ENCODE peak calls at places on chromosome X, in four cellular contexts. B, Y, E and J are unnamed samples.

GRCh38 chrX:53684415-53685192 is 1.9 kb downstream of the HUWE1 start:
- DNase-seq in B (no peak), Y (no peak), E (no peak), J (no peak)

GRCh38 chrX:134377537-134377936 is 82.4 kb upstream of the HPRT1 start:
- DNase-seq in B (no peak), Y (no peak), E (peak), J (no peak)

GRCh38 chrX:103253608-103254007 is 1.3 kb downstream of the TCEAL8 start:
- DNase-seq in B (peak), Y (no peak), E (no peak), J (no peak)

GRCh38 chrX:15425024-15425423 is 40.8 kb upstream of the VEGFD start:
- DNase-seq in B (no peak), Y (no peak), E (no peak), J (no peak)

GRCh38 chrX:20066968-20067708 is 49.6 kb downstream of the MAP7D2 start:
- DNase-seq in B (no peak), Y (no peak), E (no peak), J (no peak)

GRCh38 chrX:48833531-48834138 is 1.8 kb downstream of the PCSK1N start:
- DNase-seq in B (no peak), Y (no peak), E (no peak), J (no peak)

GRCh38 chrX:55088795-55089489 is at the start of gene PAGE2:
- DNase-seq in B (no peak), Y (no peak), E (no peak), J (no peak)

GRCh38 chrX:24149346-24150050 is at the start of gene ZFX:
- DNase-seq in B (peak), Y (peak), E (peak), J (peak)

GRCh38 chrX:13212191-13212651 is 107.6 kb downstream of the ATXN3L start:
- DNase-seq in B (no peak), Y (peak), E (no peak), J (no peak)

GRCh38 chrX:63889001-63889400 is 104.0 kb upstream of the ARHGEF9 start:
- DNase-seq in B (no peak), Y (no peak), E (no peak), J (no peak)

GRCh38 chrX:106802388-106803275 is at the start of gene TBC1D8B:
- DNase-seq in B (peak), Y (peak), E (peak), J (peak)

GRCh38 chrX:37470711-37471110 is 100.8 kb upstream of the LANCL3 start:
- DNase-seq in B (no peak), Y (no peak), E (no peak), J (no peak)

GRCh38 chrX:1554469-1555210 is 17.7 kb upstream of the P2RY8 start:
- DNase-seq in B (no peak), Y (no peak), E (no peak), J (no peak)

GRCh38 chrX:12139934-12140611 is 1.8 kb downstream of the FRMPD4 start:
- DNase-seq in B (no peak), Y (no peak), E (no peak), J (no peak)

GRCh38 chrX:38985375-38985774 is 184.1 kb downstream of the MID1IP1 start:
- DNase-seq in B (no peak), Y (no peak), E (no peak), J (no peak)

GRCh38 chrX:40778861-40779575 is 43.7 kb upstream of the MED14 start:
- DNase-seq in B (no peak), Y (no peak), E (no peak), J (no peak)

GRCh38 chrX:40773188-40773587 is 37.8 kb upstream of the MED14 start:
- DNase-seq in B (no peak), Y (no peak), E (no peak), J (no peak)

GRCh38 chrX:40772290-40772689 is 36.9 kb upstream of the MED14 start:
- DNase-seq in B (no peak), Y (no peak), E (no peak), J (no peak)

DNA sequence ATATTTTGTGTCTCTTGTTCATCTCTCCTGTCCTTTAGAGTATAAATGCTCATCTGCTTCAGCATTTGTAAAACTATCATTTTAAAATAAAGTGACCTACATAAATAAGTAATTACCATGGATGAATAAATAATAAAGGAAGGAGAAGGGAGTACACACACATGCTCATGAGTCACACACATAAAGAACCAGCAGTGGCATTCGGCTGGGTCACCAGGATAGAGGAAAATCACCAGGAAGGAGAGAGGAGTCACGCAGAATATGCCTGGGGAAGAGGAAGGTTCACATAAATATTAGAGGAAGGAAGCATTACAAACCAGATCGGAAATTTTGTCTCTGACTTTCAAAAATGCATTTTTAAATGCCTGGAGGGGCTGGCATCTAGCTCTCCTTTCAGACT is 38.5 kb upstream of the MED14 start:
- DNase-seq in B (no peak), Y (no peak), E (peak), J (no peak)
- H3K27ac ChIP-seq in B (no peak), Y (no peak), E (no peak), J (no peak)

GRCh38 chrX:69093960-69094935 is 71.0 kb downstream of the PJA1 start:
- DNase-seq in B (no peak), Y (no peak), E (peak), J (no peak)

GRCh38 chrX:69088171-69088938 is 76.9 kb downstream of the PJA1 start:
- DNase-seq in B (no peak), Y (no peak), E (no peak), J (no peak)

GRCh38 chrX:69085151-69085550 is 80.1 kb downstream of the PJA1 start:
- DNase-seq in B (no peak), Y (no peak), E (no peak), J (no peak)

GRCh38 chrX:69085826-69086225 is 79.4 kb downstream of the PJA1 start:
- DNase-seq in B (no peak), Y (no peak), E (no peak), J (no peak)

GRCh38 chrX:69090022-69090421 is 75.2 kb downstream of the PJA1 start:
- DNase-seq in B (no peak), Y (no peak), E (no peak), J (no peak)
- H3K27ac ChIP-seq in B (no peak), Y (no peak), E (no peak), J (no peak)

DNA sequence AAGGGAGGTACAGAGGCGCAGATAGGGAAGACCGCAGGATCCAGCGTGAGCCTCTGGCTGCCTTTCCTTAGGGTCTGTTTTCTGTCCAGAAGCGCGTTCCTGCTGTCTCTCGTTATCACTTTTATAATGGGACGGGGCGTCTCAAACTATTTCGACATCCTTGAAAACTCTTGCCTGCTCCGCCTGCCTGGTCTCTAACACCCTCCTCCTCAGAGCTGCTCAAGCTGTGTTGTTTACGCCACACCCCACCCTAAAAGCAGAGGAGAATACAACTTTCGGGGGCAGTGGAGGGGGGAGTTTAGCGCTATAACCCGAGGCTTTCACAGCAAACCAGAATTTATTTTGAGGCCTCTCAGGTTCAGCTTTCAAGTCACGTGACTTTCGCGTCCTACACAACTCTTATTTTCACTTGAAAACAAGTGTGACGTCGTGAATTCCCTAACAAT is 646 bp upstream of the FAM3A start:
- DNase-seq in B (no peak), Y (no peak), E (peak), J (no peak)
- H3K27ac ChIP-seq in B (peak), Y (peak), E (peak), J (no peak)

GRCh38 chrX:31603411-31604120 is 531.7 kb upstream of the FTHL17 start:
- DNase-seq in B (no peak), Y (no peak), E (no peak), J (no peak)

GRCh38 chrX:31604629-31605221 is 532.9 kb upstream of the FTHL17 start:
- DNase-seq in B (no peak), Y (no peak), E (no peak), J (no peak)

GRCh38 chrX:31608651-31609050 is 536.8 kb upstream of the FTHL17 start:
- DNase-seq in B (no peak), Y (no peak), E (no peak), J (no peak)

GRCh38 chrX:31606796-31607195 is 535.0 kb upstream of the FTHL17 start:
- DNase-seq in B (no peak), Y (no peak), E (no peak), J (no peak)

DNA sequence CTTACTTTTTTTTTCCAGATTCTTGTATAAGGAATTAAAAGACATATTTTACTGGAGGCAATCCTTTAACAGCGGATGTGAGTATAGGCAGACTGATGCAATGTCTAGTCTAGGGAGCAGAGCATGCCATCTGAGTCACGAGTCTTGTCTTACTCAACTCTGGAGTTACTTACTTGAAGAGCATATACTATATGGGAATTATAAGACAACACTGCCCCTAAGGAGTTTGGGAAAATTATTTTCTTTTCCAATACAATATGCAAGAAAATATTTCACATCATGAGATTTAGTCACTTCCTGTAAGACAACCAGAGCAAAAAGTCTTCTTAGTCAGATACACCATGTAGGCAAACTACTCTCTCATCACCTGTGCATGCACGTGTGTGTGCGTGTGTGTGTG is 537.3 kb upstream of the FTHL17 start:
- DNase-seq in B (no peak), Y (no peak), E (no peak), J (no peak)
- H3K27ac ChIP-seq in B (no peak), Y (no peak), E (no peak), J (no peak)

DNA sequence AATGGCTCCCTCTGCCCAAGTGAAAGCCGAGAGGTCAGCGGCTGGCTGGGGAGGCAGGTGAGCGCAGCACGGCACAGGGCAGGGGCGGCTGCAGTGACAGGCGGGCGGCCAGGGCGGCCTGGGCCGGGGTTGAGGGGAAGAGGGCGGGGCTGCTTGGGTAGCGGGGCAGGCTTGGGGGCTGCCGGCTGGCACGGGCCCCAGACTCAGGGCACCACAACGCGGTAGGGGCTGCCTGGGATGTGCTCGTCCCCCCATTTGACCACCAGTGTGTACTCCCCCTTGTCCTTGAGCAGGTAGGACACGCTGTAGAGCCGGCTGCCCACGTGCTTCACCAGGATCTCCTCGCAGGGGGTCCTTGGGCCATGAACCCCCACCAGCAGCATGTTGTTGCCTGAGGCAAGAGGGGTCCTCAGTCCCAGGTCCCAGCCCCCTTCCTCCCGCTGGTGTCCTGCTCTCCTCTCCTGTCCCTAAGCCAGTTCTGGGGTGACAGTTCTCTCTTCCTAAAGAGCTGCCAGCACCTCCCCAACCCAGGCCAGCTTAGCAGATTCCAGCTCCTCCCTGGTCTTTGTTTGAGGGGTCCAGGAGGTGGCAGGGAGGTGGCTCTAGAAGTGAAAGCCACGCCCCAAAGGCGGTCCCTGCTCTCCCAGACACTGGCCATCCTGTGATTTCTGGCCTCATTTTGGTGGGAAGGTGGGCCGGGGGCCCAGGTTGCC is 25.6 kb downstream of the FLNA start:
- DNase-seq in B (no peak), Y (no peak), E (no peak), J (no peak)
- H3K27ac ChIP-seq in B (no peak), Y (peak), E (no peak), J (no peak)

DNA sequence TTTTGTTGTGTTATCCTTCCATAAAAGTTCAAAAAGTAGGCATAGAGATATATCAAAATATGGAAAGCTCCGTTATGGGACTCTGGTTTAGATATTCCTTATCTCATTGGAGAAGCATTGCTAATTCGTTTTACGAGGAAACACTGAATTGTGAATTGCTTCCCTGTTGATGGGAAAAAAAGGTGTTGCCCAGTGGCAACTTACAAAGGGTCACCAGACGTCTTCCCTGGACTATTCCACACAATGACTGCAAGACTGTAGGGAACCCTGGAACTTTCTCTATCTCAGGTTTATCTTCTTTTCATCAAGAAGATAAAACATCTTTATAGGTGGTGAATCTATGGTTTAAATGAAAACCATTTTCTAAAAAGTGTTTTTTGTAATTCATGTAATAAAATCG is 137.7 kb downstream of the MID1 start:
- DNase-seq in B (no peak), Y (no peak), E (no peak), J (no peak)
- H3K27ac ChIP-seq in B (peak), Y (peak), E (peak), J (no peak)

GRCh38 chrX:96906741-96907140 is 23.0 kb downstream of the RPA4 start:
- DNase-seq in B (no peak), Y (no peak), E (no peak), J (no peak)
- H3K27ac ChIP-seq in B (no peak), Y (no peak), E (no peak), J (no peak)

DNA sequence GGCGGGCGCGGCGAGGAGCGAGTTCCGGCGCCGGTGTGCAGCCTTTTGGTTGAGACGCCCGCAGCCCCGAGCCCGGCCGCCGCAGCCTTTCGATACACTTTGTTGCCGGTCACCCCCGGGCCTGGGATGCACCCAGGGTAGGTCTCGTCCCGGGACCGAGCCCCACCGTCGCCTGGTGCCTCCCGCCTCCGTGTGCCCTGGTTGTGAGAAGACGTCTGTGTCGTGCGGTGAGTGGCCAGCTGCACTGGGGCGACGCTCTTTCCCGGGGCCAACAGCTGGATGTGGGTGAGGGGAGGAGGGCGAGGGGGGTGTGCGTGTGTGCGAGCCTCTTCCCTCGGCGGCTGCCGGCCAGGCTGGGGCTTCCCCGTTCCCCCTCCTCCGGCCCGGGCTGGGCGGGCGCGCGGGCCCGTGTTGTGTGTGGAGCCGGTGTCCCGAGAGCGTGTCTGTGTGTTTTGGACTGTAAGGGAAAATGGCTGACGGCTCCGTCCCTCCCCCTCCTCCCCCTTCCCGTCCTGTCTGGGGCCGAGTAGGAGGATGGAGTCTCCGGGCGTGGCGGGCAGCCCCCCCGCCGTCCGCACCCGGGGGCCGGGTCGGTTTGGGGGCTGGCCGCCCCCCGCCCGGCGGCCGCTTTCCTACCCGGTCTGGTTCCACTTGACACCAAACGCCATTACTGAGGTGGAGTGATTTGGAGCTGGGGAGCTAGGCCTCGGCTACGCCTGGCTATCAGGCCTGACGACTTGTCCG is 810 bp downstream of the USP9X start:
- DNase-seq in B (peak), Y (peak), E (peak), J (peak)
- H3K27ac ChIP-seq in B (peak), Y (peak), E (peak), J (peak)

DNA sequence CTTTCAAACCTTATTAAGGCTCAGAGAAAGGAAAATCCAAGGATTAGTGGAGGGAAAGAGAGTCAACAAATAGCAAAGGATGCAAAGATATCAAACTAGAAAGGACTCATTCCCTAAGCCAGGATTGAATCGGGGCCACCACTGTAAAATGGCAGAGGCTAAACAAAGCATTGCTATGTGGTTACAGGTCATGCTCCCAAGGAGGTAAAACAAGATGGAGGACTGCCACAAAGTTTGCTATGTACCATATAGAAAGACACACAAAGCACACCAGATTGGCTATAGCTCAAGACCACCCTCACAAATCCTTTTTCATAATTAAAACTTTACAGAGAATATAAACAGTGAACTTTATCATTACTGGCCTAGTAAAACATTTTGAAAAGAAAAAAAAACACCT is 25.9 kb upstream of the PASD1 start:
- DNase-seq in B (no peak), Y (no peak), E (no peak), J (no peak)
- H3K27ac ChIP-seq in B (no peak), Y (no peak), E (no peak), J (no peak)

GRCh38 chrX:45619290-45619689 is 418.6 kb upstream of the DIPK2B start:
- DNase-seq in B (no peak), Y (no peak), E (no peak), J (no peak)
- H3K27ac ChIP-seq in B (no peak), Y (no peak), E (no peak), J (no peak)